ENCODE peak calls at places on chromosomes 6 and 20, in four cellular contexts. One of them, this sample, is unnamed.

GRCh38 chr6:89410231-89411018 is 1.6 kb downstream of the RRAGD start:
- DNase-seq in transverse colon: no peak
- DNase-seq in sigmoid colon: no peak
- DNase-seq in suprapubic skin: no peak
- DNase-seq in this sample: no peak

GRCh38 chr6:170227521-170227983 is 63.3 kb downstream of the DLL1 start:
- DNase-seq in transverse colon: no peak
- DNase-seq in sigmoid colon: peak; percentile 57
- DNase-seq in suprapubic skin: peak; percentile 75
- DNase-seq in this sample: peak; percentile 9

GRCh38 chr6:6556738-6557503 is 31.6 kb upstream of the LY86 start:
- DNase-seq in transverse colon: peak; percentile 32
- DNase-seq in sigmoid colon: no peak
- DNase-seq in suprapubic skin: no peak
- DNase-seq in this sample: no peak

GRCh38 chr6:101614774-101615173 is 221.3 kb downstream of the GRIK2 start:
- DNase-seq in transverse colon: no peak
- DNase-seq in sigmoid colon: no peak
- DNase-seq in suprapubic skin: no peak
- DNase-seq in this sample: no peak

GRCh38 chr20:58649288-58650180 is 1.5 kb upstream of the STX16 start:
- DNase-seq in transverse colon: peak; percentile 28
- DNase-seq in sigmoid colon: peak; percentile 60
- DNase-seq in suprapubic skin: peak; percentile 78
- DNase-seq in this sample: peak; percentile 54

GRCh38 chr6:163126741-163127140 is 287.8 kb upstream of the QKI start:
- DNase-seq in transverse colon: no peak
- DNase-seq in sigmoid colon: no peak
- DNase-seq in suprapubic skin: no peak
- DNase-seq in this sample: no peak

GRCh38 chr20:60008130-60008808 is 50.0 kb downstream of the CDH26 start:
- DNase-seq in transverse colon: no peak
- DNase-seq in sigmoid colon: no peak
- DNase-seq in suprapubic skin: no peak
- DNase-seq in this sample: no peak

GRCh38 chr6:31912186-31912585 is 10.3 kb upstream of the ZBTB12 start:
- DNase-seq in transverse colon: no peak
- DNase-seq in sigmoid colon: no peak
- DNase-seq in suprapubic skin: no peak
- DNase-seq in this sample: no peak

GRCh38 chr20:17882065-17882833 is 86.3 kb downstream of the SNX5 start:
- DNase-seq in transverse colon: no peak
- DNase-seq in sigmoid colon: peak; percentile 53
- DNase-seq in suprapubic skin: no peak
- DNase-seq in this sample: no peak

GRCh38 chr6:63121166-63121565 is 90.1 kb upstream of the FKBP1C start:
- DNase-seq in transverse colon: no peak
- DNase-seq in sigmoid colon: no peak
- DNase-seq in suprapubic skin: no peak
- DNase-seq in this sample: no peak

GRCh38 chr20:6501061-6501460 is 266.4 kb upstream of the BMP2 start:
- DNase-seq in transverse colon: no peak
- DNase-seq in sigmoid colon: no peak
- DNase-seq in suprapubic skin: no peak
- DNase-seq in this sample: no peak

GRCh38 chr20:25288291-25289181 is 40.7 kb downstream of the PYGB start:
- DNase-seq in transverse colon: peak; percentile 55
- DNase-seq in sigmoid colon: peak; percentile 60
- DNase-seq in suprapubic skin: peak; percentile 72
- DNase-seq in this sample: no peak

GRCh38 chr6:93398723-93399122 is 20.6 kb downstream of the EPHA7 start:
- DNase-seq in transverse colon: no peak
- DNase-seq in sigmoid colon: no peak
- DNase-seq in suprapubic skin: no peak
- DNase-seq in this sample: no peak

GRCh38 chr6:3333263-3333662 is 74.5 kb downstream of the PSMG4 start:
- DNase-seq in transverse colon: no peak
- DNase-seq in sigmoid colon: peak; percentile 56
- DNase-seq in suprapubic skin: no peak
- DNase-seq in this sample: no peak

GRCh38 chr6:44462335-44462734 is 74.8 kb downstream of the CDC5L start:
- DNase-seq in transverse colon: no peak
- DNase-seq in sigmoid colon: no peak
- DNase-seq in suprapubic skin: no peak
- DNase-seq in this sample: no peak

GRCh38 chr6:31888281-31889258 is 8.9 kb downstream of the EHMT2 start:
- DNase-seq in transverse colon: peak; percentile 56
- DNase-seq in sigmoid colon: no peak
- DNase-seq in suprapubic skin: no peak
- DNase-seq in this sample: no peak

GRCh38 chr6:42726485-42727083 is 4.2 kb upstream of the PRPH2 start:
- DNase-seq in transverse colon: peak; percentile 79
- DNase-seq in sigmoid colon: peak; percentile 93
- DNase-seq in suprapubic skin: no peak
- DNase-seq in this sample: peak; percentile 81

GRCh38 chr6:14149053-14149746 is 31.6 kb downstream of the CD83 start:
- DNase-seq in transverse colon: no peak
- DNase-seq in sigmoid colon: no peak
- DNase-seq in suprapubic skin: no peak
- DNase-seq in this sample: no peak

GRCh38 chr6:135902756-135903331 is 51.3 kb downstream of the PDE7B start:
- DNase-seq in transverse colon: no peak
- DNase-seq in sigmoid colon: no peak
- DNase-seq in suprapubic skin: no peak
- DNase-seq in this sample: no peak

GRCh38 chr20:37954205-37954604 is 51.3 kb downstream of the VSTM2L start:
- DNase-seq in transverse colon: no peak
- DNase-seq in sigmoid colon: no peak
- DNase-seq in suprapubic skin: no peak
- DNase-seq in this sample: no peak

GRCh38 chr20:51346686-51347485 is 195.6 kb downstream of the NFATC2 start:
- DNase-seq in transverse colon: no peak
- DNase-seq in sigmoid colon: peak; percentile 25
- DNase-seq in suprapubic skin: no peak
- DNase-seq in this sample: no peak

GRCh38 chr20:63697868-63698545 is 1.6 kb downstream of the TNFRSF6B start:
- DNase-seq in transverse colon: peak; percentile 7
- DNase-seq in sigmoid colon: peak; percentile 66
- DNase-seq in suprapubic skin: no peak
- DNase-seq in this sample: no peak

GRCh38 chr20:50399003-50399916 is 110.9 kb upstream of the PTPN1 start:
- DNase-seq in transverse colon: peak; percentile 45
- DNase-seq in sigmoid colon: peak; percentile 92
- DNase-seq in suprapubic skin: no peak
- DNase-seq in this sample: peak; percentile 86

GRCh38 chr20:62780696-62781095 is 15.6 kb upstream of the MRGBP start:
- DNase-seq in transverse colon: no peak
- DNase-seq in sigmoid colon: no peak
- DNase-seq in suprapubic skin: no peak
- DNase-seq in this sample: no peak

GRCh38 chr6:6772751-6773150 is 184.2 kb downstream of the LY86 start:
- DNase-seq in transverse colon: no peak
- DNase-seq in sigmoid colon: no peak
- DNase-seq in suprapubic skin: no peak
- DNase-seq in this sample: no peak

DNA sequence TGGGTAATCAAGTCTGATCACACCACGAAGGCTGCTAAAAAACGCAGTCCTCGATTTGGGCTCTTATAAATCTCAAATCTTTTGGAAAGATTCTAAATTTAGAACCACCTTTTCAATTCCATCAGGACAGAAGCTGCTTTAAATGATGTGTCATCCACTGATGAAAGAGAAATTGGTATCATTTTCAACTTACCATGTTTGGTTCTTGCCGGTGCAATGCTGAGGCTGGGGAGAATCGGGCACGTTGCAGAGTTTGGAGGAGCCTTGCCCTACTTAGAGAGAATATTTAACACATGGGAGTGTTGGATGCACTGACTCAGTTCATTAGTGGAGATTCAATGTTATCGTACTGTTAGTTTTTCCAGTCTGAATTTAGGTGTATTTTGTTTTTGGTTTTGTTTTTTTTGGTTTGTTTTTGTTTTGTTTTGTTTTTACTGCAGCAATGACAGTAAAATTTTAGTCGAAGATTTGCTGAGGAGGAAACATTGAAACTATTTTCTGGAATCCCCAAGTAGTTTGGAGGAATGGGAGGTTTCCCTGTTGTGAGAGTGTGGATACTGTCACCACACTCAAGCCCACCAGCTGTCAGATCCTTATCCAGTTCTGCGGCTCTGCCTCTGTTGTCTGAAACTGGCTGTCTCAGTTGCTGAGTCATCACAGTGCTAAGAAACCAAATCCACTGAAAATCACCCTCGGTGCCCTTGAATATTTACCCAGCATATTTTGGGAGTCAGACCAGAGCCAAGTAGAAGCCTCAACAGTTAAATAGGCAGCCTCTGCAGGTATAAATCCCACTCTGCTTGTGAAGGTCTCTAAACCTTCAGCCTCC is 497.0 kb downstream of the BTBD3 start:
- DNase-seq in transverse colon: no peak
- DNase-seq in sigmoid colon: no peak
- DNase-seq in suprapubic skin: no peak
- DNase-seq in this sample: no peak
- H3K27ac ChIP-seq in transverse colon: no peak overlapping the region
- H3K27ac ChIP-seq in sigmoid colon: no peak overlapping the region
- H3K27ac ChIP-seq in suprapubic skin: no peak overlapping the region
- H3K27ac ChIP-seq in this sample: no peak overlapping the region

DNA sequence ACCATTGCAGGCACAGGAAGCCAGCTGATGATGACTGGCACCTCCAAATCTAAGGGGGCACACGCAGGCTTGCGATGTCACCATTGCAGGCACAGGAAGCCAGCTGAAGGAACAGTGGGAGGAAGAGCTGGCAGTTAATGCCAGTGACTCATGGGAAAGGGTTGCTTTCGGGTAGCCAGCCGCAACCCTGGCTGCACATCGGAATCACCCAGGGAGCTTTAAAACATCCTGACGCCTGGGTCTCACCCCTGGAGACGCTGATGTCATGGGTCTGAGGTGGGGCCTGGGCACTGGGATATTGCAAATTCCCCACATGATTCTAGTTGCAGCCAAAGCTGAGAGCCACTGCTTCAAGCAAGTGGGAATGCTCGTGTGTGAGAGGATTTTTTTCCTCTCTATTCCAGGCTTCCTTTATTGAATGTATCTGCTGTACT is 16.1 kb upstream of the CCN6 start:
- DNase-seq in transverse colon: peak; percentile 40
- DNase-seq in sigmoid colon: peak; percentile 93
- DNase-seq in suprapubic skin: peak; percentile 88
- DNase-seq in this sample: peak; percentile 70
- TF ChIP-seq EP300 in transverse colon: no peak
- TF ChIP-seq EP300 in sigmoid colon: peak; percentile 55
- TF ChIP-seq EP300 in suprapubic skin: no peak
- TF ChIP-seq EP300 in this sample: no peak

GRCh38 chr6:75609639-75610590 is 8.2 kb downstream of the SENP6 start:
- DNase-seq in transverse colon: no peak
- DNase-seq in sigmoid colon: no peak
- DNase-seq in suprapubic skin: no peak
- DNase-seq in this sample: no peak

GRCh38 chr6:75612434-75612833 is 10.8 kb downstream of the SENP6 start:
- DNase-seq in transverse colon: no peak
- DNase-seq in sigmoid colon: no peak
- DNase-seq in suprapubic skin: no peak
- DNase-seq in this sample: no peak

GRCh38 chr6:75611702-75612375 is 10.2 kb downstream of the SENP6 start:
- DNase-seq in transverse colon: no peak
- DNase-seq in sigmoid colon: no peak
- DNase-seq in suprapubic skin: no peak
- DNase-seq in this sample: no peak

GRCh38 chr6:75611011-75611701 is 9.5 kb downstream of the SENP6 start:
- DNase-seq in transverse colon: no peak
- DNase-seq in sigmoid colon: no peak
- DNase-seq in suprapubic skin: no peak
- DNase-seq in this sample: no peak

DNA sequence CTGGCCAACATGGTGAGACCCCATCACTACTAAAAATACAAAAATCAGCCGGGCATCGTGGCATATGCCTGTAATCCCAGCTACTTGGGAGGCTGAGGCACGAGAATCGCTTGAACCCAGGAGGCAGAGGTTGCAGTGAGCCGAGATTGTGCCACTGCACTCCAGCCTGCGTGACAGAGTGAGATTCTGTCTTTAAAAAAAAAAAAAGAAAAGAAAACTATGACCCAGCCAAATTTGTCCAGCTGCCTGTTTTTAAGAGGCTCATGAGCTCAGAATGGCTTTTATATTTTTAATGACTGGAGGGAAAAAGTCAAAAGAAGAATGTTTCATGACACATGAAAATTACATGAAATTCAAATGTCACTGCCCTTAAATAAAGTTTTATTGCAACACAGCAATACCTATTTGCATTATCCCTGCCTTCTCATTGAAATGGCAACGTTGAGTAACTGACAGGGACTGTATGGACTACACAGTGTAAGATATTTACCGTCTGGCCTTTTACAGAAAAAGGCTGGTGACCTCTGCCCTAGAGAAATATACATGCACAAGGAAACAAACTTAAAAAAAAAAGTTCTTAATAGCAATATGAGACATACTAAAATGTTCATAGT is 11.3 kb downstream of the SENP6 start:
- DNase-seq in transverse colon: no peak
- DNase-seq in sigmoid colon: no peak
- DNase-seq in suprapubic skin: no peak
- DNase-seq in this sample: no peak
- H3K4me1 ChIP-seq in transverse colon: peaks cover 42% of the 10 kb centered on the region
- H3K4me1 ChIP-seq in sigmoid colon: peaks cover 86% of the 10 kb centered on the region
- H3K4me1 ChIP-seq in suprapubic skin: peaks cover 64% of the 10 kb centered on the region
- H3K4me1 ChIP-seq in this sample: peaks cover 23% of the 10 kb centered on the region

GRCh38 chr20:16066571-16066970 is 506.7 kb downstream of the KIF16B start:
- DNase-seq in transverse colon: no peak
- DNase-seq in sigmoid colon: no peak
- DNase-seq in suprapubic skin: no peak
- DNase-seq in this sample: no peak

GRCh38 chr20:16062661-16063591 is 510.3 kb downstream of the KIF16B start:
- DNase-seq in transverse colon: no peak
- DNase-seq in sigmoid colon: no peak
- DNase-seq in suprapubic skin: no peak
- DNase-seq in this sample: no peak

GRCh38 chr20:16064991-16065707 is 508.1 kb downstream of the KIF16B start:
- DNase-seq in transverse colon: no peak
- DNase-seq in sigmoid colon: no peak
- DNase-seq in suprapubic skin: no peak
- DNase-seq in this sample: no peak

GRCh38 chr20:16061394-16061793 is 511.9 kb downstream of the KIF16B start:
- DNase-seq in transverse colon: no peak
- DNase-seq in sigmoid colon: no peak
- DNase-seq in suprapubic skin: no peak
- DNase-seq in this sample: no peak

DNA sequence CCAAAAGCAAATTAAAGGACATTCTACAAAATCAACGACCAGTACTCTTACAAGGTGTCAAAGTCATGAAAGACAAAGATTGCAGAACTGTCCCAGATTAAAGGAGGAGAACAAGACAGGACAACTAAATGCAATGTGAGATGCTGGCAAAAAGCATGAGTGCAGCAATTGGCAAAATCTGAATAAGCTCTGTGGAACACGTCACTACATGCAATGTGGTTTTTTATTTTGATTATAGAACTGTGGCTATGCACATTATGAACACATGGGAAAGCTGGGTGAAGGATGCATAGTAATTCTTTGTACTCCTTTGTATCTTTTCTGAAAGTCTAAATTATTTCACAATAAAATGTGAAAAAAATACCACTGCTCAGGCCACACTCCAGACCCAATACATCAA is 509.4 kb downstream of the KIF16B start:
- DNase-seq in transverse colon: no peak
- DNase-seq in sigmoid colon: no peak
- DNase-seq in suprapubic skin: no peak
- DNase-seq in this sample: no peak
- H3K27ac ChIP-seq in transverse colon: no peak overlapping the region
- H3K27ac ChIP-seq in sigmoid colon: no peak overlapping the region
- H3K27ac ChIP-seq in suprapubic skin: no peak overlapping the region
- H3K27ac ChIP-seq in this sample: no peak overlapping the region

This sample was measured in ovary.